ENCODE peak calls at places on chromosome 3, in nine cellular contexts. One of them, this sample, is unnamed.

GRCh38 chr3:37882711-37883110 is 21.0 kb downstream of the CTDSPL start:
- DNase-seq in IMR-90: no peak
- DNase-seq in psoas muscle: no peak
- DNase-seq in PC-3: no peak
- DNase-seq in breast epithelium: no peak
- DNase-seq in brain microvascular endothelial cell: no peak
- DNase-seq in heart left ventricle: no peak
- DNase-seq in pancreas: no peak
- DNase-seq in stomach: no peak
- DNase-seq in this sample: no peak

GRCh38 chr3:179250803-179251476 is at the start of gene KCNMB3:
- DNase-seq in breast epithelium: no peak
- DNase-seq in IMR-90: no peak
- DNase-seq in pancreas: no peak
- DNase-seq in stomach: no peak
- DNase-seq in psoas muscle: no peak
- DNase-seq in brain microvascular endothelial cell: no peak
- DNase-seq in heart left ventricle: no peak
- DNase-seq in PC-3: no peak
- DNase-seq in this sample: no peak

GRCh38 chr3:182248349-182248880 is 536.7 kb downstream of the SOX2 start:
- DNase-seq in IMR-90: no peak
- DNase-seq in pancreas: no peak
- DNase-seq in heart left ventricle: no peak
- DNase-seq in stomach: no peak
- DNase-seq in PC-3: peak
- DNase-seq in breast epithelium: no peak
- DNase-seq in brain microvascular endothelial cell: no peak
- DNase-seq in psoas muscle: no peak
- DNase-seq in this sample: no peak

GRCh38 chr3:64732570-64732969 is 44.8 kb upstream of the ADAMTS9 start:
- DNase-seq in stomach: no peak
- DNase-seq in breast epithelium: no peak
- DNase-seq in IMR-90: peak
- DNase-seq in heart left ventricle: no peak
- DNase-seq in PC-3: no peak
- DNase-seq in pancreas: no peak
- DNase-seq in psoas muscle: no peak
- DNase-seq in brain microvascular endothelial cell: no peak
- DNase-seq in this sample: no peak

GRCh38 chr3:186095584-186096061 is 13.3 kb downstream of the ETV5 start:
- DNase-seq in psoas muscle: no peak
- DNase-seq in brain microvascular endothelial cell: no peak
- DNase-seq in IMR-90: no peak
- DNase-seq in pancreas: peak
- DNase-seq in breast epithelium: no peak
- DNase-seq in heart left ventricle: no peak
- DNase-seq in PC-3: no peak
- DNase-seq in stomach: peak
- DNase-seq in this sample: peak

GRCh38 chr3:11238880-11239279 is 33.3 kb upstream of the ATG7 start:
- DNase-seq in psoas muscle: no peak
- DNase-seq in stomach: no peak
- DNase-seq in IMR-90: peak
- DNase-seq in pancreas: no peak
- DNase-seq in breast epithelium: no peak
- DNase-seq in heart left ventricle: no peak
- DNase-seq in PC-3: peak
- DNase-seq in brain microvascular endothelial cell: peak
- DNase-seq in this sample: no peak

GRCh38 chr3:187209501-187209900 is 12.2 kb downstream of the RTP1 start:
- DNase-seq in PC-3: no peak
- DNase-seq in psoas muscle: no peak
- DNase-seq in heart left ventricle: no peak
- DNase-seq in pancreas: no peak
- DNase-seq in breast epithelium: no peak
- DNase-seq in IMR-90: no peak
- DNase-seq in stomach: no peak
- DNase-seq in brain microvascular endothelial cell: no peak
- DNase-seq in this sample: no peak

GRCh38 chr3:49401758-49402157 is 10.0 kb downstream of the RHOA start:
- DNase-seq in pancreas: no peak
- DNase-seq in IMR-90: no peak
- DNase-seq in breast epithelium: no peak
- DNase-seq in PC-3: no peak
- DNase-seq in psoas muscle: no peak
- DNase-seq in brain microvascular endothelial cell: no peak
- DNase-seq in stomach: no peak
- DNase-seq in heart left ventricle: no peak
- DNase-seq in this sample: no peak

GRCh38 chr3:83729576-83729975 is 1229.2 kb upstream of the CADM2 start:
- DNase-seq in breast epithelium: no peak
- DNase-seq in PC-3: no peak
- DNase-seq in stomach: no peak
- DNase-seq in pancreas: no peak
- DNase-seq in IMR-90: no peak
- DNase-seq in brain microvascular endothelial cell: no peak
- DNase-seq in heart left ventricle: no peak
- DNase-seq in psoas muscle: no peak
- DNase-seq in this sample: no peak

GRCh38 chr3:179677884-179678283 is 25.0 kb downstream of the USP13 start:
- DNase-seq in pancreas: no peak
- DNase-seq in brain microvascular endothelial cell: no peak
- DNase-seq in PC-3: no peak
- DNase-seq in IMR-90: no peak
- DNase-seq in stomach: no peak
- DNase-seq in psoas muscle: no peak
- DNase-seq in heart left ventricle: no peak
- DNase-seq in breast epithelium: no peak
- DNase-seq in this sample: no peak

GRCh38 chr3:137669519-137670060 is 94.5 kb upstream of the SOX14 start:
- DNase-seq in breast epithelium: no peak
- DNase-seq in stomach: no peak
- DNase-seq in heart left ventricle: no peak
- DNase-seq in brain microvascular endothelial cell: no peak
- DNase-seq in pancreas: no peak
- DNase-seq in IMR-90: no peak
- DNase-seq in psoas muscle: no peak
- DNase-seq in PC-3: no peak
- DNase-seq in this sample: no peak

GRCh38 chr3:14784087-14784596 is 34.6 kb upstream of the FGD5 start:
- DNase-seq in stomach: no peak
- DNase-seq in heart left ventricle: no peak
- DNase-seq in PC-3: no peak
- DNase-seq in IMR-90: no peak
- DNase-seq in pancreas: no peak
- DNase-seq in brain microvascular endothelial cell: no peak
- DNase-seq in breast epithelium: no peak
- DNase-seq in psoas muscle: no peak
- DNase-seq in this sample: peak

GRCh38 chr3:149592758-149593240 is 65.0 kb downstream of the WWTR1 start:
- DNase-seq in breast epithelium: no peak
- DNase-seq in heart left ventricle: peak
- DNase-seq in PC-3: no peak
- DNase-seq in IMR-90: no peak
- DNase-seq in brain microvascular endothelial cell: no peak
- DNase-seq in stomach: no peak
- DNase-seq in psoas muscle: peak
- DNase-seq in pancreas: no peak
- DNase-seq in this sample: no peak

GRCh38 chr3:20849975-20850374 is 664.0 kb upstream of the SGO1 start:
- DNase-seq in brain microvascular endothelial cell: no peak
- DNase-seq in psoas muscle: no peak
- DNase-seq in stomach: no peak
- DNase-seq in heart left ventricle: no peak
- DNase-seq in pancreas: no peak
- DNase-seq in PC-3: no peak
- DNase-seq in IMR-90: no peak
- DNase-seq in breast epithelium: no peak
- DNase-seq in this sample: no peak

GRCh38 chr3:73604491-73604890 is 20.2 kb downstream of the PDZRN3 start:
- DNase-seq in pancreas: no peak
- DNase-seq in stomach: no peak
- DNase-seq in psoas muscle: no peak
- DNase-seq in IMR-90: peak
- DNase-seq in brain microvascular endothelial cell: no peak
- DNase-seq in PC-3: no peak
- DNase-seq in heart left ventricle: no peak
- DNase-seq in breast epithelium: no peak
- DNase-seq in this sample: no peak

GRCh38 chr3:107939621-107940236 is 151.1 kb downstream of the CD47 start:
- DNase-seq in IMR-90: no peak
- DNase-seq in psoas muscle: no peak
- DNase-seq in brain microvascular endothelial cell: no peak
- DNase-seq in pancreas: no peak
- DNase-seq in breast epithelium: no peak
- DNase-seq in stomach: no peak
- DNase-seq in PC-3: no peak
- DNase-seq in heart left ventricle: no peak
- DNase-seq in this sample: no peak

GRCh38 chr3:127568604-127569003 is 21.9 kb downstream of the TPRA1 start:
- DNase-seq in breast epithelium: no peak
- DNase-seq in psoas muscle: no peak
- DNase-seq in stomach: no peak
- DNase-seq in brain microvascular endothelial cell: no peak
- DNase-seq in IMR-90: no peak
- DNase-seq in PC-3: no peak
- DNase-seq in pancreas: no peak
- DNase-seq in heart left ventricle: no peak
- DNase-seq in this sample: no peak

GRCh38 chr3:37347941-37348340 is 173.6 kb upstream of the LRRFIP2 start:
- DNase-seq in PC-3: peak
- DNase-seq in IMR-90: peak
- DNase-seq in pancreas: no peak
- DNase-seq in stomach: no peak
- DNase-seq in brain microvascular endothelial cell: no peak
- DNase-seq in breast epithelium: no peak
- DNase-seq in heart left ventricle: no peak
- DNase-seq in psoas muscle: no peak
- DNase-seq in this sample: no peak

DNA sequence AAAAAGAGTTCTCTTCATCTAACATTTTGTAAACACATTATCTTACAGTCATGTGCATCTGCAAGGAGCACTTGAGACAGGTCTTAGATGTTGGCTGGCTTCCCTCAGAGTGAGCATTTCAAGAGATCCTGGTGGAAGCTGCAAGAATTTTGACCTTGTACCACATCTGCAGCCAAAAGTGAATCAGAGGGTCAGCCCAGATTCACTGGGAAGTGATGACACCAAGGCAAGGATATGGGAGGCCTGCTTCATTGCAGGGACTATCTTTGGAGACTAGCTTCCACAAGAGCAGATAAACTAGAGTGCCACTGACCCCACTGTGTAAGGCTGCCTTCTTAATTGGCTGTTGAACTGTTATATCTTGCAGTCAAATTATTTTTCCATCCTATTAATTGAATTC is 21.3 kb upstream of the GADL1 start:
- DNase-seq in brain microvascular endothelial cell: no peak
- DNase-seq in stomach: no peak
- DNase-seq in pancreas: no peak
- DNase-seq in psoas muscle: no peak
- DNase-seq in breast epithelium: no peak
- DNase-seq in PC-3: no peak
- DNase-seq in heart left ventricle: no peak
- DNase-seq in IMR-90: no peak
- DNase-seq in this sample: no peak
- H3K27ac ChIP-seq in brain microvascular endothelial cell: no peak
- H3K27ac ChIP-seq in stomach: no peak
- H3K27ac ChIP-seq in pancreas: no peak
- H3K27ac ChIP-seq in psoas muscle: no peak
- H3K27ac ChIP-seq in breast epithelium: no peak
- H3K27ac ChIP-seq in PC-3: no peak
- H3K27ac ChIP-seq in heart left ventricle: no peak
- H3K27ac ChIP-seq in IMR-90: no peak
- H3K27ac ChIP-seq in this sample: no peak

GRCh38 chr3:120420855-120421570 is 29.8 kb downstream of the FSTL1 start:
- DNase-seq in PC-3: no peak
- DNase-seq in pancreas: no peak
- DNase-seq in stomach: no peak
- DNase-seq in psoas muscle: no peak
- DNase-seq in breast epithelium: no peak
- DNase-seq in IMR-90: peak
- DNase-seq in heart left ventricle: peak
- DNase-seq in brain microvascular endothelial cell: peak
- DNase-seq in this sample: no peak
- TF ChIP-seq CTCF in PC-3: no peak
- TF ChIP-seq CTCF in pancreas: no peak
- TF ChIP-seq CTCF in stomach: peak
- TF ChIP-seq CTCF in psoas muscle: peak
- TF ChIP-seq CTCF in breast epithelium: no peak
- TF ChIP-seq CTCF in IMR-90: peak
- TF ChIP-seq CTCF in heart left ventricle: no peak
- TF ChIP-seq CTCF in brain microvascular endothelial cell: peak
- TF ChIP-seq CTCF in this sample: no peak

GRCh38 chr3:119497824-119498187 is 541 bp upstream of the TIMMDC1 start:
- DNase-seq in PC-3: peak
- DNase-seq in brain microvascular endothelial cell: no peak
- DNase-seq in psoas muscle: no peak
- DNase-seq in pancreas: peak
- DNase-seq in IMR-90: peak
- DNase-seq in breast epithelium: no peak
- DNase-seq in stomach: peak
- DNase-seq in heart left ventricle: no peak
- DNase-seq in this sample: no peak
- H3K27ac ChIP-seq in PC-3: peak
- H3K27ac ChIP-seq in brain microvascular endothelial cell: peak
- H3K27ac ChIP-seq in psoas muscle: peak
- H3K27ac ChIP-seq in pancreas: peak
- H3K27ac ChIP-seq in IMR-90: peak
- H3K27ac ChIP-seq in breast epithelium: peak
- H3K27ac ChIP-seq in stomach: peak
- H3K27ac ChIP-seq in heart left ventricle: no peak
- H3K27ac ChIP-seq in this sample: peak

GRCh38 chr3:183307749-183308148 is 54.7 kb downstream of the B3GNT5 start:
- DNase-seq in heart left ventricle: no peak
- DNase-seq in stomach: no peak
- DNase-seq in breast epithelium: no peak
- DNase-seq in PC-3: no peak
- DNase-seq in psoas muscle: no peak
- DNase-seq in IMR-90: no peak
- DNase-seq in brain microvascular endothelial cell: no peak
- DNase-seq in pancreas: no peak
- DNase-seq in this sample: peak

GRCh38 chr3:183310936-183311335 is 57.9 kb downstream of the B3GNT5 start:
- DNase-seq in psoas muscle: no peak
- DNase-seq in IMR-90: no peak
- DNase-seq in PC-3: no peak
- DNase-seq in breast epithelium: no peak
- DNase-seq in pancreas: no peak
- DNase-seq in brain microvascular endothelial cell: no peak
- DNase-seq in stomach: no peak
- DNase-seq in heart left ventricle: no peak
- DNase-seq in this sample: no peak

GRCh38 chr3:183309276-183309675 is 56.2 kb downstream of the B3GNT5 start:
- DNase-seq in heart left ventricle: peak
- DNase-seq in psoas muscle: peak
- DNase-seq in IMR-90: no peak
- DNase-seq in pancreas: no peak
- DNase-seq in breast epithelium: no peak
- DNase-seq in stomach: peak
- DNase-seq in brain microvascular endothelial cell: no peak
- DNase-seq in PC-3: no peak
- DNase-seq in this sample: peak

GRCh38 chr3:183306798-183307671 is 54.0 kb downstream of the B3GNT5 start:
- DNase-seq in IMR-90: peak
- DNase-seq in heart left ventricle: peak
- DNase-seq in breast epithelium: peak
- DNase-seq in PC-3: peak
- DNase-seq in stomach: peak
- DNase-seq in pancreas: peak
- DNase-seq in brain microvascular endothelial cell: peak
- DNase-seq in psoas muscle: peak
- DNase-seq in this sample: peak

GRCh38 chr3:183308746-183309145 is 55.7 kb downstream of the B3GNT5 start:
- DNase-seq in psoas muscle: no peak
- DNase-seq in IMR-90: no peak
- DNase-seq in stomach: no peak
- DNase-seq in heart left ventricle: no peak
- DNase-seq in brain microvascular endothelial cell: no peak
- DNase-seq in breast epithelium: no peak
- DNase-seq in PC-3: no peak
- DNase-seq in pancreas: no peak
- DNase-seq in this sample: no peak
- TF ChIP-seq CTCF in psoas muscle: no peak
- TF ChIP-seq CTCF in IMR-90: no peak
- TF ChIP-seq CTCF in stomach: no peak
- TF ChIP-seq CTCF in heart left ventricle: no peak
- TF ChIP-seq CTCF in brain microvascular endothelial cell: no peak
- TF ChIP-seq CTCF in breast epithelium: no peak
- TF ChIP-seq CTCF in PC-3: no peak
- TF ChIP-seq CTCF in pancreas: no peak
- TF ChIP-seq CTCF in this sample: no peak

This sample was measured in Peyer's patch.